ENCODE peak calls at places on chromosome 15, in seven cellular contexts. One of them, this sample, is unnamed.
A peak's percentile ranks its signal among the peaks of the same experiment; 100 is the strongest.

GRCh38 chr15:80121546-80121945 is 31.3 kb upstream of the FAH start:
- DNase-seq in HFFc6: no peak
- DNase-seq in activated CD8-positive, alpha-beta T cell treated with anti-CD3 and anti-CD28 coated beads for 36 hours: no peak
- DNase-seq in body of pancreas: no peak
- DNase-seq in fibroblast of mammary gland: no peak
- DNase-seq in fibroblast of pulmonary artery: no peak
- DNase-seq in breast epithelium: no peak
- DNase-seq in this sample: no peak

GRCh38 chr15:93333826-93334225 is 244.8 kb upstream of the RGMA start:
- DNase-seq in body of pancreas: no peak
- DNase-seq in breast epithelium: no peak
- DNase-seq in HFFc6: no peak
- DNase-seq in fibroblast of pulmonary artery: no peak
- DNase-seq in activated CD8-positive, alpha-beta T cell treated with anti-CD3 and anti-CD28 coated beads for 36 hours: no peak
- DNase-seq in fibroblast of mammary gland: no peak
- DNase-seq in this sample: no peak

GRCh38 chr15:56835598-56836275 is 82.7 kb upstream of the TCF12 start:
- DNase-seq in breast epithelium: no peak
- DNase-seq in activated CD8-positive, alpha-beta T cell treated with anti-CD3 and anti-CD28 coated beads for 36 hours: no peak
- DNase-seq in fibroblast of pulmonary artery: peak; percentile 87
- DNase-seq in body of pancreas: no peak
- DNase-seq in HFFc6: peak; percentile 40
- DNase-seq in fibroblast of mammary gland: peak; percentile 25
- DNase-seq in this sample: no peak

GRCh38 chr15:99731336-99732267 is 1.6 kb downstream of the LYSMD4 start:
- DNase-seq in fibroblast of pulmonary artery: peak; percentile 26
- DNase-seq in breast epithelium: no peak
- DNase-seq in body of pancreas: no peak
- DNase-seq in HFFc6: no peak
- DNase-seq in activated CD8-positive, alpha-beta T cell treated with anti-CD3 and anti-CD28 coated beads for 36 hours: no peak
- DNase-seq in fibroblast of mammary gland: no peak
- DNase-seq in this sample: no peak

GRCh38 chr15:46127361-46127874 is 492.6 kb downstream of the SQOR start:
- DNase-seq in breast epithelium: no peak
- DNase-seq in HFFc6: peak; percentile 77
- DNase-seq in fibroblast of mammary gland: no peak
- DNase-seq in body of pancreas: no peak
- DNase-seq in activated CD8-positive, alpha-beta T cell treated with anti-CD3 and anti-CD28 coated beads for 36 hours: no peak
- DNase-seq in fibroblast of pulmonary artery: no peak
- DNase-seq in this sample: peak; percentile 3

GRCh38 chr15:33490703-33491102 is 179.9 kb downstream of the RYR3 start:
- DNase-seq in activated CD8-positive, alpha-beta T cell treated with anti-CD3 and anti-CD28 coated beads for 36 hours: no peak
- DNase-seq in breast epithelium: no peak
- DNase-seq in HFFc6: no peak
- DNase-seq in fibroblast of pulmonary artery: no peak
- DNase-seq in body of pancreas: no peak
- DNase-seq in fibroblast of mammary gland: no peak
- DNase-seq in this sample: no peak

GRCh38 chr15:85752591-85752990 is 42.1 kb downstream of the KLHL25 start:
- DNase-seq in activated CD8-positive, alpha-beta T cell treated with anti-CD3 and anti-CD28 coated beads for 36 hours: no peak
- DNase-seq in HFFc6: no peak
- DNase-seq in fibroblast of pulmonary artery: no peak
- DNase-seq in body of pancreas: peak; percentile 93
- DNase-seq in fibroblast of mammary gland: no peak
- DNase-seq in breast epithelium: peak; percentile 80
- DNase-seq in this sample: no peak

GRCh38 chr15:43318990-43319771 is 11.2 kb downstream of the LCMT2 start:
- DNase-seq in HFFc6: no peak
- DNase-seq in activated CD8-positive, alpha-beta T cell treated with anti-CD3 and anti-CD28 coated beads for 36 hours: no peak
- DNase-seq in body of pancreas: no peak
- DNase-seq in breast epithelium: no peak
- DNase-seq in fibroblast of mammary gland: no peak
- DNase-seq in fibroblast of pulmonary artery: no peak
- DNase-seq in this sample: no peak

GRCh38 chr15:42729409-42729808 is 7.5 kb downstream of the CDAN1 start:
- DNase-seq in breast epithelium: no peak
- DNase-seq in fibroblast of pulmonary artery: no peak
- DNase-seq in body of pancreas: no peak
- DNase-seq in HFFc6: no peak
- DNase-seq in fibroblast of mammary gland: no peak
- DNase-seq in activated CD8-positive, alpha-beta T cell treated with anti-CD3 and anti-CD28 coated beads for 36 hours: no peak
- DNase-seq in this sample: no peak

GRCh38 chr15:41276821-41277220 is 45.8 kb downstream of the CHP1 start:
- DNase-seq in fibroblast of pulmonary artery: no peak
- DNase-seq in breast epithelium: no peak
- DNase-seq in activated CD8-positive, alpha-beta T cell treated with anti-CD3 and anti-CD28 coated beads for 36 hours: no peak
- DNase-seq in HFFc6: peak; percentile 13
- DNase-seq in fibroblast of mammary gland: no peak
- DNase-seq in body of pancreas: no peak
- DNase-seq in this sample: no peak

GRCh38 chr15:92955706-92956105 is 55.6 kb downstream of the CHD2 start:
- DNase-seq in activated CD8-positive, alpha-beta T cell treated with anti-CD3 and anti-CD28 coated beads for 36 hours: no peak
- DNase-seq in HFFc6: no peak
- DNase-seq in fibroblast of pulmonary artery: no peak
- DNase-seq in fibroblast of mammary gland: no peak
- DNase-seq in breast epithelium: no peak
- DNase-seq in body of pancreas: no peak
- DNase-seq in this sample: no peak

GRCh38 chr15:60840703-60841411 is 361.9 kb upstream of the ICE2 start:
- DNase-seq in fibroblast of pulmonary artery: no peak
- DNase-seq in activated CD8-positive, alpha-beta T cell treated with anti-CD3 and anti-CD28 coated beads for 36 hours: peak; percentile 79
- DNase-seq in HFFc6: no peak
- DNase-seq in fibroblast of mammary gland: no peak
- DNase-seq in breast epithelium: no peak
- DNase-seq in body of pancreas: no peak
- DNase-seq in this sample: no peak

GRCh38 chr15:25810631-25811077 is 52.5 kb downstream of the ATP10A start:
- DNase-seq in activated CD8-positive, alpha-beta T cell treated with anti-CD3 and anti-CD28 coated beads for 36 hours: peak; percentile 39
- DNase-seq in fibroblast of mammary gland: no peak
- DNase-seq in HFFc6: no peak
- DNase-seq in body of pancreas: no peak
- DNase-seq in breast epithelium: no peak
- DNase-seq in fibroblast of pulmonary artery: no peak
- DNase-seq in this sample: no peak

GRCh38 chr15:78881681-78882080 is 9.0 kb downstream of the MORF4L1 start:
- DNase-seq in fibroblast of pulmonary artery: no peak
- DNase-seq in body of pancreas: no peak
- DNase-seq in fibroblast of mammary gland: no peak
- DNase-seq in activated CD8-positive, alpha-beta T cell treated with anti-CD3 and anti-CD28 coated beads for 36 hours: no peak
- DNase-seq in HFFc6: no peak
- DNase-seq in breast epithelium: no peak
- DNase-seq in this sample: no peak

GRCh38 chr15:92463826-92464225 is 70.1 kb downstream of the ST8SIA2 start:
- DNase-seq in activated CD8-positive, alpha-beta T cell treated with anti-CD3 and anti-CD28 coated beads for 36 hours: no peak
- DNase-seq in body of pancreas: no peak
- DNase-seq in fibroblast of mammary gland: peak; percentile 6
- DNase-seq in breast epithelium: no peak
- DNase-seq in fibroblast of pulmonary artery: no peak
- DNase-seq in HFFc6: no peak
- DNase-seq in this sample: no peak

GRCh38 chr15:79977431-79977940 is 6.5 kb upstream of the BCL2A1 start:
- DNase-seq in fibroblast of pulmonary artery: no peak
- DNase-seq in body of pancreas: no peak
- DNase-seq in HFFc6: no peak
- DNase-seq in activated CD8-positive, alpha-beta T cell treated with anti-CD3 and anti-CD28 coated beads for 36 hours: no peak
- DNase-seq in fibroblast of mammary gland: peak; percentile 46
- DNase-seq in breast epithelium: no peak
- DNase-seq in this sample: no peak

GRCh38 chr15:87207251-87207650 is 1049.3 kb downstream of the NTRK3 start:
- DNase-seq in HFFc6: no peak
- DNase-seq in fibroblast of pulmonary artery: no peak
- DNase-seq in body of pancreas: no peak
- DNase-seq in fibroblast of mammary gland: no peak
- DNase-seq in activated CD8-positive, alpha-beta T cell treated with anti-CD3 and anti-CD28 coated beads for 36 hours: no peak
- DNase-seq in breast epithelium: no peak
- DNase-seq in this sample: no peak

GRCh38 chr15:65642588-65642987 is 20.9 kb downstream of the SLC24A1 start:
- DNase-seq in fibroblast of mammary gland: no peak
- DNase-seq in activated CD8-positive, alpha-beta T cell treated with anti-CD3 and anti-CD28 coated beads for 36 hours: no peak
- DNase-seq in breast epithelium: no peak
- DNase-seq in fibroblast of pulmonary artery: no peak
- DNase-seq in body of pancreas: no peak
- DNase-seq in HFFc6: no peak
- DNase-seq in this sample: no peak

GRCh38 chr15:67839358-67839928 is 402 bp downstream of the RNU6-1 start:
- DNase-seq in activated CD8-positive, alpha-beta T cell treated with anti-CD3 and anti-CD28 coated beads for 36 hours: no peak
- DNase-seq in fibroblast of mammary gland: peak; percentile 54
- DNase-seq in body of pancreas: no peak
- DNase-seq in fibroblast of pulmonary artery: peak; percentile 47
- DNase-seq in HFFc6: peak; percentile 18
- DNase-seq in breast epithelium: no peak
- DNase-seq in this sample: no peak

GRCh38 chr15:45763170-45763869 is 128.5 kb downstream of the SQOR start:
- DNase-seq in HFFc6: no peak
- DNase-seq in fibroblast of pulmonary artery: no peak
- DNase-seq in fibroblast of mammary gland: no peak
- DNase-seq in body of pancreas: no peak
- DNase-seq in activated CD8-positive, alpha-beta T cell treated with anti-CD3 and anti-CD28 coated beads for 36 hours: no peak
- DNase-seq in breast epithelium: no peak
- DNase-seq in this sample: no peak

GRCh38 chr15:77798151-77798550 is 165.4 kb upstream of the LINGO1 start:
- DNase-seq in fibroblast of mammary gland: no peak
- DNase-seq in activated CD8-positive, alpha-beta T cell treated with anti-CD3 and anti-CD28 coated beads for 36 hours: no peak
- DNase-seq in breast epithelium: no peak
- DNase-seq in body of pancreas: peak; percentile 33
- DNase-seq in fibroblast of pulmonary artery: no peak
- DNase-seq in HFFc6: no peak
- DNase-seq in this sample: no peak

GRCh38 chr15:84681822-84682221 is 23.8 kb upstream of the NMB start:
- DNase-seq in activated CD8-positive, alpha-beta T cell treated with anti-CD3 and anti-CD28 coated beads for 36 hours: peak; percentile 30
- DNase-seq in HFFc6: no peak
- DNase-seq in breast epithelium: no peak
- DNase-seq in fibroblast of pulmonary artery: peak; percentile 92
- DNase-seq in body of pancreas: no peak
- DNase-seq in fibroblast of mammary gland: peak; percentile 78
- DNase-seq in this sample: no peak

DNA sequence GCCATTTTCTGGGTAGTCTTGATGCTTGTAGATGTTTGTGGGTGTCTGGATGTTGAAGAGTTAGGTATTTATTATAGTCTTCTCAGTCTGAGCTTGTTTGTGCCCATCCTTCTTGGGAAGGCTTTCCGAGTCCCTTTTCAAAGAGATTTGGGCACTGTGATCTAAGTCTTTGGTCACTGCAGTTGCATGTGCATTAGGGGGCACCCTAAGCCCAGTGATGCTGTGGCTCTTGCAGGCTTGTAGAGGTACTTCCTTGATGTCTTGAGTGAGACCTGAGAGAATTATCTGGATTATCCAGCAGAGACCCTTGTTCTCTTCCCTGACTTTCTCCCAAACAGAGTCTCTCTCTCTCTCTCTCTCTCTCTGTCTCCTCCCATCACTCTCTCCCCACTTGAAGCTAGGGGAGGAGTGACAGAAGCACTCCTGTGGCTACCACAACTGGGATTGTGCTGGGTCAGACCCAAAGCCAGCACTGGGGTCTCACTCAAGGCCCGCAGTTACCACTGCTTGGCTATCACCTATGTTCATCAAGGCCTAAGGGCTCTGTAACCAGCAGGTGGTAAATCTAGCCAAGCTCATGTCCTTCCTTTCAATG is 68.5 kb downstream of the TMCO5A start:
- DNase-seq in HFFc6: peak; percentile 69
- DNase-seq in body of pancreas: peak; percentile 49
- DNase-seq in fibroblast of pulmonary artery: peak; percentile 91
- DNase-seq in activated CD8-positive, alpha-beta T cell treated with anti-CD3 and anti-CD28 coated beads for 36 hours: peak; percentile 40
- DNase-seq in breast epithelium: no peak
- DNase-seq in fibroblast of mammary gland: peak; percentile 88
- DNase-seq in this sample: peak; percentile 65
- TF ChIP-seq CTCF in HFFc6: peak; percentile 85
- TF ChIP-seq CTCF in body of pancreas: peak; percentile 56
- TF ChIP-seq CTCF in fibroblast of pulmonary artery: peak; percentile 85
- TF ChIP-seq CTCF in activated CD8-positive, alpha-beta T cell treated with anti-CD3 and anti-CD28 coated beads for 36 hours: no peak
- TF ChIP-seq CTCF in breast epithelium: no peak
- TF ChIP-seq CTCF in fibroblast of mammary gland: peak; percentile 92
- TF ChIP-seq CTCF in this sample: peak; percentile 79

GRCh38 chr15:44427756-44428724 is 611 bp downstream of the CTDSPL2 start:
- DNase-seq in HFFc6: no peak
- DNase-seq in fibroblast of mammary gland: peak; percentile 55
- DNase-seq in activated CD8-positive, alpha-beta T cell treated with anti-CD3 and anti-CD28 coated beads for 36 hours: no peak
- DNase-seq in body of pancreas: no peak
- DNase-seq in breast epithelium: no peak
- DNase-seq in fibroblast of pulmonary artery: peak; percentile 71
- DNase-seq in this sample: no peak
- TF ChIP-seq CTCF in HFFc6: peak; percentile 36
- TF ChIP-seq CTCF in fibroblast of mammary gland: no peak
- TF ChIP-seq CTCF in activated CD8-positive, alpha-beta T cell treated with anti-CD3 and anti-CD28 coated beads for 36 hours: no peak
- TF ChIP-seq CTCF in body of pancreas: peak; percentile 17
- TF ChIP-seq CTCF in breast epithelium: no peak
- TF ChIP-seq CTCF in fibroblast of pulmonary artery: no peak
- TF ChIP-seq CTCF in this sample: no peak

DNA sequence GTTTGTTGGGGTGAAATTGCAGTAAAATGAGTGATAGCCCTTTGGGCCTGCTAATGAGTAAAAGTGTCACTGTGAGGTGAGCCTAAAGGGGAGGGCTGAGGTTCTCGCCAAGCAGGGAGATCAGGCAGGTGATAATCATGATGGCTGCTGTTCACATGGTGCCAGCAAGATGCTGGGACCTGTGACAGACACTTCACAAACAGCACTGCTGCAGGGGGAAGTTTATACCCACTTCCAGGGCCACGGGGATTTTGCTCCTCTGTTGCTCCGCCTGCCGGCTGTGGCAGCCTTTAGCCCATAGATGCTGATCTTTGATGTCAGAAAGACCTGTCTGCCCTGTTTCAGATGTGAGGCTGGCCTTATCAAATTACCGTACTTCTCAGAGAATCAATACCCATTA is 96.7 kb downstream of the SV2B start:
- DNase-seq in breast epithelium: no peak
- DNase-seq in HFFc6: no peak
- DNase-seq in activated CD8-positive, alpha-beta T cell treated with anti-CD3 and anti-CD28 coated beads for 36 hours: no peak
- DNase-seq in fibroblast of mammary gland: no peak
- DNase-seq in body of pancreas: no peak
- DNase-seq in fibroblast of pulmonary artery: no peak
- DNase-seq in this sample: no peak
- TF ChIP-seq CTCF in breast epithelium: no peak
- TF ChIP-seq CTCF in HFFc6: no peak
- TF ChIP-seq CTCF in activated CD8-positive, alpha-beta T cell treated with anti-CD3 and anti-CD28 coated beads for 36 hours: no peak
- TF ChIP-seq CTCF in fibroblast of mammary gland: no peak
- TF ChIP-seq CTCF in body of pancreas: no peak
- TF ChIP-seq CTCF in fibroblast of pulmonary artery: no peak
- TF ChIP-seq CTCF in this sample: no peak

DNA sequence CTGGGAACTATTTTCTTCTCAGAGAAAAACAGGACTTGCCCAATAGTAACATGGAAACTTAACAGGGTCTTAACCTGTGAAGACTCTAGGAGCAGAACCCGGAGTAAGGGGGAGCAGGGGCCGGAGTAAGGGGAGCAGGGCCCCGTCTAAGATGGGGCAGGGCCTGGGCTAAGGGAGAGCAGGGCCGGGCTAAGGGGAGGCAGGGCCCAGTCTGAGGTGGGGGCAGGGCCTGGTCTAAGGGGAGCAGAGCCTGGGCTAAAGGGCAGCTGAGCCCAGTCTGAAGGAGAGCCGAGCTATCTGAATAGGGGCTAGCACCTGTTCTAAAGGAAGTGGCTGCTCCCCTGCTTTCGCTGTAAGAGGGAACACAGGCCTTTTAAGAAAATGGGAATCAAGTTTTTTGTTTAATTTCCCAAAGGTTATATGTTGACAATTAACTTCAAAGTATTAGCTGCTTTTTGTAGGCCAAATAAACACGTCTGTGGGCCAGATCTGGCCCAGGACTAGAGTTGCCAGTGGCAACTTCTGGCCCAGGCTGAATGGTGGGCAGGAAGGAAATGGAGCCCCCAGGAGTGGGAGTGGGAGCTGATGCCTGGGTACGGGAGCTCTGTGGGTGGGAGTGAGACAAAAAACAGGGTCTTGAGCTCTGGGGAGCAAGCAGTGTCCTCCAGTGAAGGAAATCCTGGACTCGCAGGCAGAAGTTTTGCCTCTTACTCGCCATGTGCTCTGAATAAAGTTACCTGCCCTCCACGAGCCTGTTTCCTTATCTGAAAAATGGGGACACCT is 32.5 kb downstream of the CSPG4 start:
- DNase-seq in fibroblast of mammary gland: no peak
- DNase-seq in activated CD8-positive, alpha-beta T cell treated with anti-CD3 and anti-CD28 coated beads for 36 hours: no peak
- DNase-seq in body of pancreas: no peak
- DNase-seq in fibroblast of pulmonary artery: no peak
- DNase-seq in HFFc6: no peak
- DNase-seq in breast epithelium: no peak
- DNase-seq in this sample: no peak
- TF ChIP-seq CTCF in fibroblast of mammary gland: no peak
- TF ChIP-seq CTCF in activated CD8-positive, alpha-beta T cell treated with anti-CD3 and anti-CD28 coated beads for 36 hours: no peak
- TF ChIP-seq CTCF in body of pancreas: no peak
- TF ChIP-seq CTCF in fibroblast of pulmonary artery: no peak
- TF ChIP-seq CTCF in HFFc6: no peak
- TF ChIP-seq CTCF in breast epithelium: no peak
- TF ChIP-seq CTCF in this sample: no peak